ENCODE peak calls at places on chromosomes 1 and 21, in six cellular contexts. E is adrenal gland, P is uterus, O is cardiac muscle cell, A is IMR-90, V is transverse colon. C is an unnamed sample.

GRCh38 chr21:26130249-26130896 is 40.2 kb downstream of the APP start:
- DNase-seq in V (no peak), O (peak; percentile 75), E (no peak), A (peak; percentile 82), P (no peak), C (no peak)

GRCh38 chr1:178739285-178740045 is 14.4 kb downstream of the RALGPS2 start:
- DNase-seq in A (peak; percentile 81), V (no peak), P (no peak), E (no peak), O (peak; percentile 45), C (no peak)

GRCh38 chr1:231970684-231971083 is 344.1 kb downstream of the DISC1 start:
- DNase-seq in E (no peak), P (no peak), A (no peak), O (no peak), V (no peak), C (no peak)

GRCh38 chr1:241079018-241079417 is 278.0 kb downstream of the RGS7 start:
- DNase-seq in P (no peak), O (no peak), E (no peak), V (no peak), A (no peak), C (no peak)

GRCh38 chr1:89550995-89551394 is 26.4 kb downstream of the LRRC8B start:
- DNase-seq in P (no peak), E (no peak), A (no peak), O (no peak), V (no peak), C (no peak)

GRCh38 chr1:230262867-230263572 is 163.1 kb downstream of the PGBD5 start:
- DNase-seq in O (no peak), E (peak; percentile 42), P (no peak), V (no peak), A (no peak), C (peak; percentile 59)

GRCh38 chr1:30412241-30413110 is 310.9 kb downstream of the MATN1 start:
- DNase-seq in O (no peak), E (peak; percentile 46), A (no peak), V (no peak), P (no peak), C (peak; percentile 50)

GRCh38 chr1:178344513-178345077 is 152.2 kb downstream of the CLEC20A start:
- DNase-seq in V (no peak), E (no peak), A (peak; percentile 92), P (no peak), O (peak; percentile 93), C (no peak)

GRCh38 chr1:82227696-82228095 is 427.0 kb downstream of the ADGRL2 start:
- DNase-seq in P (no peak), O (peak; percentile 80), A (no peak), V (no peak), E (no peak), C (no peak)

GRCh38 chr1:179121159-179121938 is 39.5 kb downstream of the TOR3A start:
- DNase-seq in P (no peak), V (peak; percentile 35), E (peak; percentile 68), A (peak; percentile 62), O (peak; percentile 70), C (no peak)

GRCh38 chr1:209218986-209219385 is 364.5 kb upstream of the CAMK1G start:
- DNase-seq in P (no peak), A (no peak), V (no peak), E (no peak), O (no peak), C (no peak)

GRCh38 chr1:21323091-21323490 is 32.8 kb upstream of the ECE1 start:
- DNase-seq in V (no peak), P (no peak), O (peak; percentile 53), E (peak; percentile 73), A (no peak), C (no peak)

GRCh38 chr1:231971397-231972233 is 345.0 kb downstream of the DISC1 start:
- DNase-seq in V (no peak), O (peak; percentile 84), E (no peak), P (no peak), A (peak; percentile 64), C (no peak)

GRCh38 chr1:172002725-172003345 is 161.5 kb downstream of the DNM3 start:
- DNase-seq in E (no peak), P (no peak), O (peak; percentile 82), V (peak; percentile 14), A (peak; percentile 73), C (no peak)

GRCh38 chr1:84117868-84118267 is 26.2 kb upstream of the PRKACB start:
- DNase-seq in P (no peak), A (peak; percentile 78), E (no peak), V (no peak), O (peak; percentile 64), C (no peak)

GRCh38 chr21:40019076-40019475 is 151.8 kb downstream of the PCP4 start:
- DNase-seq in O (no peak), E (peak; percentile 10), V (no peak), A (no peak), P (no peak), C (no peak)

GRCh38 chr1:107262472-107263286 is 121.8 kb downstream of the NTNG1 start:
- DNase-seq in A (no peak), O (no peak), V (no peak), P (no peak), E (no peak), C (no peak)

GRCh38 chr1:70372426-70372825 is 17.9 kb upstream of the ANKRD13C start:
- DNase-seq in P (no peak), V (no peak), O (no peak), E (no peak), A (no peak), C (no peak)

GRCh38 chr1:59750612-59751395 is 63.9 kb upstream of the HOOK1 start:
- DNase-seq in V (peak; percentile 21), E (peak; percentile 85), A (peak; percentile 94), P (peak; percentile 63), O (peak; percentile 86), C (no peak)

GRCh38 chr1:108051625-108052382 is 86.8 kb upstream of the VAV3 start:
- DNase-seq in V (no peak), O (no peak), A (no peak), P (no peak), E (no peak), C (no peak)

GRCh38 chr21:31351438-31351837 is 7.4 kb upstream of the TIAM1 start:
- DNase-seq in O (peak; percentile 61), P (no peak), A (peak; percentile 61), V (no peak), E (no peak), C (no peak)

GRCh38 chr1:181159451-181160151 is 71.1 kb downstream of the IER5 start:
- DNase-seq in E (no peak), V (peak; percentile 69), O (peak; percentile 73), A (peak; percentile 55), P (peak; percentile 29), C (no peak)

GRCh38 chr1:188872376-188872775 is 1605.3 kb downstream of the BRINP3 start:
- DNase-seq in O (no peak), P (no peak), E (no peak), V (no peak), A (peak; percentile 15), C (no peak)

GRCh38 chr1:222618880-222619321 is 1.0 kb downstream of the MIA3 start:
- DNase-seq in A (peak; percentile 29), P (no peak), V (peak; percentile 25), E (peak; percentile 57), O (peak; percentile 43), C (peak; percentile 68)

GRCh38 chr1:201742476-201742875 is 86.5 kb upstream of the IPO9 start:
- DNase-seq in P (no peak), V (no peak), O (peak; percentile 52), A (no peak), E (no peak), C (no peak)

GRCh38 chr21:24255591-24255990 is 1351.7 kb downstream of the MRPL39 start:
- DNase-seq in E (no peak), O (no peak), V (no peak), A (no peak), P (no peak), C (no peak)

GRCh38 chr1:54229281-54229891 is 29.4 kb downstream of the MRPL37 start:
- DNase-seq in E (peak; percentile 81), P (peak; percentile 67), A (peak; percentile 72), V (no peak), O (peak; percentile 60), C (no peak)

GRCh38 chr1:12809933-12810332 is 18.7 kb downstream of the PRAMEF1 start:
- DNase-seq in P (no peak), O (no peak), V (no peak), A (no peak), E (no peak), C (no peak)
- H3K9me3 ChIP-seq in P (no peaks in the 10 kb centered on the region), O (no peaks in the 10 kb centered on the region), V (no peaks in the 10 kb centered on the region), A (peaks cover 21% of the 10 kb centered on the region), E (no peaks in the 10 kb centered on the region), C (no peaks in the 10 kb centered on the region)

DNA sequence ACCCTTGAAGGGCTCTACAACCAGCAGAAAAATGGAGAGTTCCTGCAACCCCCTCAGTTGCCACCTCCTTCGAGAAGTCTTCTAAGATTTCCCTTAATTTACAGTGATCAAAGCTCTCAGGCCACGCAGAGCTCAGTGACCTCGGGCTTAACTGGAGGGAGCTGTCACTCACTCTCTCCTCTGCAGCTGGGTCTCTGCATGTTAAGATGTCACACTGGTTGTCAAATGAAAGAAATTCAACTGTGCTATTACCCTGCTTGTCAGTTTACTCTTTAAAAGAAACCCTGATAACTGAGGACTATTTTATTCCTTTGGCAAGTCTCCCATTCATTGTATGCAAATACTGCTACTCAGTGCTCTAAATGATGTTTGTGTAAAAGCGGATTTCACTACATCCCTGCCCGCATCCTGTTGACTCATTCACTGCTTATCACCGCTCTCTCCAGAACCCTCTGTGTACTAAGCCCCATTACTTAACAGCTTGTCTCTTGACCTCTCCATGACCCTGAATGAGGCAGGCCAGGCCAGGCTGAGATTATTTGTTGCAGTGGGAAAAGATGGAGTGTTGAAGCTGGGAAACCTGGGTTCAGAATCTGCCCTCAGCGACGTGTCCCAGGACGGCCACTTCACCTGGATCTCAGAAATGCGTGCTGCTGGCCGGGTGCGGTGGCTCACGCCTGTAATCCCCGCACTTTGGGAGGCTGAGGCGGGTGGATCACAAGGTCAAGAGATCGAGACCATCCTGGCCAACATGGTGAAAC is 13.7 kb downstream of the DHRS3 start:
- DNase-seq in A (peak; percentile 99), V (peak; percentile 47), O (peak; percentile 99), E (peak; percentile 89), P (peak; percentile 60), C (no peak)
- H3K4me1 ChIP-seq in A (peaks cover 31% of the 10 kb centered on the region), V (peaks cover 45% of the 10 kb centered on the region), O (no peaks in the 10 kb centered on the region), E (peaks cover 17% of the 10 kb centered on the region), P (peaks cover 14% of the 10 kb centered on the region), C (peaks cover 57% of the 10 kb centered on the region)

DNA sequence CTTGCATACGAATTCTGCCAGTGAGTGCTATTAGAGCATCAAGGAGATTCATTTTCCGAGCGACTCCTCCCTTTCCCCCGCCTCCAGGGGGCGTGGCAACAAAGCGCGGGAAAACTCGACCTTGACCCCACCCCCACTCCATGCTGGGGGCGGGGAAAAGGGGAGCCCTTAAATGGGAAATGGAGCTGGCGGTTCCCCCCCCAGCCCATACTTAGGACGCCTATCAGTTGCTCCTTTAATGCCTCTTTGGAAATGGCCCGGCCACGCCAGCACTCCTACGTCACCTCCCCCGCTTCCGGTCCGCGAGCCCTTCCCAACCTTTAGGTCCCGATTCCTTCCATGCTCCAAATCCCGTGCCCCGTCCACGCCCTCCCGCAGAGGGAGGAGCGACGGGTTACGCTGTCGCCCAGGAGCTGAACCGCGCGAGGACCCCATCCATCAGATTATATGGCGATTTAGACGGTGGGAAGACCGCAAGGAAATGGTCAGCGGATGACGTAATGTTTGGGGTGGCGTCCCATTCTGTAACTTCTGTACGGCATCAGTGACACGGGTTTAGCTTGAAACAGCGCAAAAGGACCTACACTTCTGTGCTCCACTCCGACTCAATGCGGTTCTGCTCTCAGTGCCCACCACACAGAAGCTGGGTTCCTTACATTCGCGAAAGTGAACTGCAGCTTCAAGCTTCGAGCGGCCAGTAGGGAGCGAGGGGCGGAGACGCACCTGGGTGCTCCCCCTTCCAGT is 702 bp upstream of the ZNF687 start:
- DNase-seq in P (peak; percentile 97), A (peak; percentile 97), V (peak; percentile 97), O (peak; percentile 99), E (peak; percentile 99), C (peak; percentile 97)
- TF ChIP-seq CTCF in P (peak; percentile 58), A (peak; percentile 27), V (peak; percentile 18), O (no peak), E (peak; percentile 44), C (peak; percentile 33)

GRCh38 chr21:45937721-45938452 is 43.7 kb upstream of the COL6A1 start:
- DNase-seq in V (no peak), P (no peak), O (no peak), A (no peak), E (no peak), C (no peak)
- H3K9me3 ChIP-seq in V (no peaks in the 10 kb centered on the region), P (peaks cover 11% of the 10 kb centered on the region), O (no peaks in the 10 kb centered on the region), A (peaks cover 29% of the 10 kb centered on the region), E (no peaks in the 10 kb centered on the region), C (no peaks in the 10 kb centered on the region)